ENCODE peak calls at places on chromosomes 6 and 20, in five cellular contexts. L is IMR-90, Q is GM18507, X is H4, M is EH. E is an unnamed sample.

GRCh38 chr6:4371207-4371921 is 236.0 kb upstream of the ECI2 start:
- DNase-seq in M (peak; percentile 97), X (peak; percentile 31), Q (no peak), L (peak; percentile 92), E (peak; percentile 81)

GRCh38 chr20:63484651-63485403 is 12.4 kb upstream of the KCNQ2 start:
- DNase-seq in M (no peak), Q (no peak), L (no peak), X (no peak), E (no peak)

GRCh38 chr6:157107915-157108651 is 215.2 kb downstream of the TMEM242 start:
- DNase-seq in M (peak; percentile 92), X (peak; percentile 27), Q (no peak), L (peak; percentile 98), E (peak; percentile 98)

GRCh38 chr6:139427199-139427598 is 52.8 kb upstream of the CITED2 start:
- DNase-seq in X (no peak), L (no peak), Q (no peak), M (no peak), E (no peak)

GRCh38 chr20:46639587-46639986 is 11.7 kb downstream of the SLC13A3 start:
- DNase-seq in Q (no peak), L (no peak), X (no peak), M (no peak), E (no peak)

GRCh38 chr6:29561091-29561490 is 1.6 kb upstream of the UBD start:
- DNase-seq in Q (no peak), M (no peak), L (no peak), X (no peak), E (no peak)

GRCh38 chr20:64142546-64142945 is 21.7 kb upstream of the MYT1 start:
- DNase-seq in Q (no peak), X (no peak), M (no peak), L (no peak), E (peak; percentile 12)

GRCh38 chr6:142367501-142368018 is 65.8 kb downstream of the ADGRG6 start:
- DNase-seq in L (no peak), Q (no peak), M (peak; percentile 59), X (no peak), E (peak; percentile 42)

GRCh38 chr6:103405321-103405720 is 1454.4 kb downstream of the HACE1 start:
- DNase-seq in L (no peak), X (no peak), Q (no peak), M (no peak), E (no peak)

GRCh38 chr6:110949679-110950285 is 8.7 kb upstream of the GTF3C6 start:
- DNase-seq in X (no peak), M (peak; percentile 42), L (peak; percentile 54), Q (no peak), E (peak; percentile 33)

GRCh38 chr20:34415079-34415478 is 52.0 kb downstream of the ITCH start:
- DNase-seq in L (no peak), X (no peak), Q (no peak), M (no peak), E (no peak)

GRCh38 chr20:62617711-62618483 is 24.4 kb upstream of the SLCO4A1 start:
- DNase-seq in X (peak; percentile 40), Q (peak; percentile 45), L (no peak), M (no peak), E (no peak)

GRCh38 chr6:152701081-152701862 is 3.6 kb downstream of the MYCT1 start:
- DNase-seq in M (peak; percentile 75), L (peak; percentile 62), X (no peak), Q (no peak), E (no peak)

GRCh38 chr6:14758421-14759043 is 487.3 kb upstream of the JARID2 start:
- DNase-seq in Q (no peak), M (no peak), L (peak; percentile 30), X (no peak), E (no peak)

GRCh38 chr6:66865771-66866170 is 1158.7 kb upstream of the EYS start:
- DNase-seq in M (no peak), L (no peak), X (no peak), Q (no peak), E (no peak)

GRCh38 chr6:36368921-36369880 is 18.3 kb downstream of the ETV7 start:
- DNase-seq in X (peak; percentile 85), L (peak; percentile 83), M (peak; percentile 96), Q (no peak), E (peak; percentile 81)

GRCh38 chr20:21189761-21190523 is 64.1 kb downstream of the KIZ start:
- DNase-seq in L (no peak), X (no peak), Q (no peak), M (no peak), E (no peak)

GRCh38 chr20:10790013-10790412 is 116.2 kb upstream of the JAG1 start:
- DNase-seq in Q (no peak), M (no peak), L (no peak), X (no peak), E (no peak)

GRCh38 chr6:37690964-37691735 is 6.5 kb downstream of the MDGA1 start:
- DNase-seq in M (peak; percentile 25), L (peak; percentile 69), Q (no peak), X (no peak), E (no peak)

GRCh38 chr6:76876922-76877553 is 586.3 kb downstream of the HTR1B start:
- DNase-seq in L (peak; percentile 12), Q (no peak), X (peak; percentile 83), M (peak; percentile 3), E (peak; percentile 77)

GRCh38 chr20:31751126-31751525 is 12.0 kb downstream of the TPX2 start:
- DNase-seq in X (no peak), M (peak; percentile 97), L (peak; percentile 97), Q (no peak), E (peak; percentile 78)

GRCh38 chr6:160986831-160987230 is 4.7 kb upstream of the MAP3K4 start:
- DNase-seq in Q (no peak), L (no peak), M (no peak), X (no peak), E (no peak)

GRCh38 chr6:65937982-65938381 is 231.0 kb upstream of the EYS start:
- DNase-seq in X (peak; percentile 27), Q (no peak), L (no peak), M (no peak), E (no peak)

GRCh38 chr6:20599302-20600051 is 65.2 kb downstream of the CDKAL1 start:
- DNase-seq in M (no peak), Q (no peak), X (no peak), L (no peak), E (no peak)

GRCh38 chr6:117915846-117916245 is 8.8 kb downstream of the SLC35F1 start:
- DNase-seq in Q (no peak), L (no peak), M (no peak), X (no peak), E (no peak)

GRCh38 chr20:60148885-60149284 is 190.7 kb downstream of the CDH26 start:
- DNase-seq in X (no peak), L (no peak), M (no peak), Q (no peak), E (no peak)

GRCh38 chr6:151313060-151313459 is 73.3 kb downstream of the AKAP12 start:
- DNase-seq in Q (no peak), L (no peak), M (no peak), X (no peak), E (no peak)

GRCh38 chr6:42960243-42961019 is at the start of gene GNMT:
- DNase-seq in Q (no peak), L (no peak), M (peak; percentile 34), X (no peak), E (peak; percentile 35)

GRCh38 chr6:169969372-169970099 is 218.1 kb downstream of the ERMARD start:
- DNase-seq in X (no peak), L (no peak), M (no peak), Q (no peak), E (no peak)

GRCh38 chr6:40948598-40948997 is 90.4 kb downstream of the UNC5CL start:
- DNase-seq in Q (no peak), X (no peak), M (peak; percentile 52), L (peak; percentile 48), E (no peak)